ENCODE peak calls at places on chromosome 7, in nine cellular contexts. I is adrenal gland; H is keratinocyte; Q is CD8-positive, alpha-beta T cell; Y is HepG2; Z is BJ; T is upper lobe of right lung; N is brain microvascular endothelial cell; F is psoas muscle. M is an unnamed sample. For H3K27me3, the result is how much of the 10 kb centered on the place peaks cover.

GRCh38 chr7:140229591-140230516 is 53.1 kb upstream of the KDM7A start:
- DNase-seq in I (no peak), H (no peak), Q (peak), Y (peak), Z (no peak), T (no peak), N (no peak), F (no peak), M (no peak)

GRCh38 chr7:16918288-16918895 is 36.6 kb upstream of the AGR3 start:
- DNase-seq in I (peak), H (no peak), Q (no peak), Y (peak), Z (no peak), T (no peak), N (no peak), F (no peak), M (no peak)

GRCh38 chr7:78226059-78226658 is 427.6 kb downstream of the PHTF2 start:
- DNase-seq in I (peak), H (no peak), Q (no peak), Y (peak), Z (no peak), T (peak), N (no peak), F (no peak), M (no peak)

GRCh38 chr7:107958764-107959526 is 44.0 kb downstream of the LAMB1 start:
- DNase-seq in I (peak), H (no peak), Q (no peak), Y (no peak), Z (peak), T (no peak), N (peak), F (no peak), M (no peak)

GRCh38 chr7:104767826-104768536 is 246.0 kb upstream of the KMT2E start:
- DNase-seq in I (no peak), H (no peak), Q (no peak), Y (no peak), Z (no peak), T (no peak), N (no peak), F (no peak), M (no peak)

GRCh38 chr7:36928718-36929117 is 204.4 kb upstream of the AOAH start:
- DNase-seq in I (no peak), H (no peak), Q (no peak), Y (no peak), Z (no peak), T (no peak), N (no peak), F (no peak), M (no peak)

GRCh38 chr7:148697950-148698396 is 730 bp upstream of the CUL1 start:
- DNase-seq in I (no peak), H (no peak), Q (no peak), Y (no peak), Z (no peak), T (no peak), N (no peak), F (no peak), M (no peak)

GRCh38 chr7:102439963-102440795 is 6.8 kb downstream of the ORAI2 start:
- DNase-seq in I (peak), H (no peak), Q (no peak), Y (peak), Z (peak), T (no peak), N (peak), F (peak), M (peak)

GRCh38 chr7:101563198-101563901 is 65.7 kb downstream of the MYL10 start:
- DNase-seq in I (no peak), H (no peak), Q (no peak), Y (no peak), Z (no peak), T (peak), N (no peak), F (no peak), M (no peak)

GRCh38 chr7:68725843-68726242 is 872.4 kb upstream of the AUTS2 start:
- DNase-seq in I (no peak), H (no peak), Q (no peak), Y (no peak), Z (no peak), T (no peak), N (no peak), F (no peak), M (no peak)

GRCh38 chr7:99036531-99037175 is 107.3 kb downstream of the SMURF1 start:
- DNase-seq in I (no peak), H (no peak), Q (no peak), Y (peak), Z (no peak), T (no peak), N (peak), F (peak), M (peak)

GRCh38 chr7:117715784-117716445 is 157.3 kb downstream of the CTTNBP2 start:
- DNase-seq in I (peak), H (peak), Q (no peak), Y (peak), Z (peak), T (no peak), N (peak), F (no peak), M (peak)

GRCh38 chr7:123177442-123177841 is 22.3 kb downstream of the SLC13A1 start:
- DNase-seq in I (no peak), H (no peak), Q (no peak), Y (no peak), Z (no peak), T (no peak), N (no peak), F (no peak), M (no peak)

GRCh38 chr7:48366096-48366495 is 194.8 kb downstream of the ABCA13 start:
- DNase-seq in I (no peak), H (peak), Q (no peak), Y (no peak), Z (no peak), T (no peak), N (no peak), F (no peak), M (no peak)

GRCh38 chr7:1693419-1693990 is 23.4 kb downstream of the ELFN1 start:
- DNase-seq in I (peak), H (no peak), Q (no peak), Y (no peak), Z (no peak), T (peak), N (no peak), F (no peak), M (no peak)

DNA sequence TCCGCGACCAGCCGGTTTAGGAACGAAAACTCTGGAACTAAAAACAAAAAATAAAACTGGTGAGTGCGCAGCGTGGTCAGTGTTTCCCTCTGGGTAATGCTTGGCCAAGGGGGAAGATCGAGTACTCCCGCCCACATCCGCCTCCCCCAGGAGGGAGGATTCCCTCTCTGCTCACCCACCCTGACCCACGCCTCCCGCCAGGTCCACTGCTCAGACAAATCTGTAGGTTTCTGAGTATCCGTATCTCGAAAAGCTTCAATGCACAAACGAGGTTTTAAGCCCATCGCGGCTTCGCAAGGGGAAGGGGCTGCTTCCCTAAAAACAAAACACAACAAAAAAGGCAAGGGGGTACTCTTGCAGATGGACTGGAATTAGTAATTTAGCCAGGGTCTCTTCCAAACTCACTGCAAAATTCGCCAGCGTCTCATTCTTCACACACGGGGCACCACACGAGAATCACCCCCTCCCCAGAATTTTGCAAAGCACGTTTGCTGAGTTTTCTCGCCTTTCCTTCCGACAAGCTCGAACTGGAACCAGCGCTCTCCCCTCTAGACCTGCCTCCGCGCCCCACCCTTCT is 75.2 kb downstream of the INSIG1 start:
- DNase-seq in I (no peak), H (no peak), Q (no peak), Y (no peak), Z (no peak), T (no peak), N (no peak), F (no peak), M (no peak)
- H3K27me3 ChIP-seq in I (half or more), H (half or more), Q (under half), Y (under half), Z (half or more), T (half or more), N (half or more), F (under half), M (half or more)

GRCh38 chr7:22354462-22354861 is 2.5 kb downstream of the RAPGEF5 start:
- DNase-seq in I (no peak), H (no peak), Q (no peak), Y (no peak), Z (no peak), T (no peak), N (no peak), F (no peak), M (no peak)

GRCh38 chr7:22355620-22356009 is 1.3 kb downstream of the RAPGEF5 start:
- DNase-seq in I (no peak), H (no peak), Q (no peak), Y (no peak), Z (no peak), T (no peak), N (no peak), F (no peak), M (no peak)

GRCh38 chr7:22357311-22358175 is 589 bp upstream of the RAPGEF5 start:
- DNase-seq in I (no peak), H (peak), Q (no peak), Y (peak), Z (no peak), T (no peak), N (no peak), F (no peak), M (peak)

GRCh38 chr7:22356855-22357310 is at the start of gene RAPGEF5:
- DNase-seq in I (no peak), H (no peak), Q (no peak), Y (no peak), Z (no peak), T (peak), N (no peak), F (no peak), M (no peak)

DNA sequence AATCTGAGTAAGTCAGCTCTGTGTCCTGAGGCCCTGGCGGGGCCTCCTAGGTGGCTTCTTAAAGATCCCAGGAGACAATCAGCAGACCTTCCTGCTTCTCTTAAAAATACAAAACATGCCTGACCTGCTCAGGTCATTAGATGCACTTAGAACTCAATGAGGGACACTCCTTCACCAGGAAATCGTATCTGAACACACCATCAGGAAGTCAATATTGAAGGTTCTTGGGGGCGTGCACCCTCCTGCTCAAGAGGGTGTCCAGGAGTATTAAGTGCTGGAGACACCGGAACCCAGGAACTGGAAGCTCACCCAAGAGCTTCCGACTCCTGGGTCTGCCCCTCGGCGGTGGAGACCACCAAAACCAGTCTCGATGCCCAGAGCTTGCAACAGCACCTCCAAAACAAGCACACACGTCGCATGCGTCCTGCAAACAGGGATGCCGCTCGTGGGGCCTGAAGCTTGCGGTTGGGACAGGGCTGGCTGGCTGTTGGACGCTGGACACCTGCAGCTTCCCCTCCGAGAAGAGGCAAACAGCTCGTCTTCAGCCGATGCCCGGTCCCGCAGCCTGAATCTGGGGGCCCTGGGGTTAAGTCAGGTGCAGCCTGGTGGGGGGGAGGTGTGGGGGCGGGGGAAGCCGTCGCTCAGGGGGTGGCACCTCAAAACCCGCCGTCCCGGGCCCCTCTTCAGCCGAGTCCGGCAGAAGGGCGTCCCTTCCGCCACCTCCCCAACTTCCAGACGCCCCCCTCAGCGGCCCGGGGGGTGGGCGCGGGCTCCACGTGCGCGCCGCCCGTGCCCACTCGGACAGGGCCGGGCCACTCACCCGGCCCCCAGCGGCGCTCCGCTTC is 722 bp downstream of the RAPGEF5 start:
- DNase-seq in I (no peak), H (no peak), Q (no peak), Y (peak), Z (no peak), T (peak), N (no peak), F (no peak), M (no peak)
- TF ChIP-seq CTCF in I (no peak), H (no peak), Q (no peak), Y (no peak), Z (no peak), T (no peak), N (no peak), F (no peak), M (no peak)

GRCh38 chr7:24755096-24755495 is 2.2 kb downstream of the GSDME start:
- DNase-seq in I (no peak), H (no peak), Q (no peak), Y (no peak), Z (no peak), T (no peak), N (no peak), F (no peak), M (no peak)

GRCh38 chr7:24751484-24751883 is 5.8 kb downstream of the GSDME start:
- DNase-seq in I (no peak), H (no peak), Q (no peak), Y (no peak), Z (no peak), T (no peak), N (no peak), F (no peak), M (no peak)

GRCh38 chr7:24752073-24752800 is 5.0 kb downstream of the GSDME start:
- DNase-seq in I (no peak), H (no peak), Q (no peak), Y (no peak), Z (no peak), T (no peak), N (no peak), F (no peak), M (no peak)

GRCh38 chr7:24748521-24748920 is 8.7 kb downstream of the GSDME start:
- DNase-seq in I (no peak), H (no peak), Q (no peak), Y (no peak), Z (no peak), T (no peak), N (no peak), F (no peak), M (no peak)

DNA sequence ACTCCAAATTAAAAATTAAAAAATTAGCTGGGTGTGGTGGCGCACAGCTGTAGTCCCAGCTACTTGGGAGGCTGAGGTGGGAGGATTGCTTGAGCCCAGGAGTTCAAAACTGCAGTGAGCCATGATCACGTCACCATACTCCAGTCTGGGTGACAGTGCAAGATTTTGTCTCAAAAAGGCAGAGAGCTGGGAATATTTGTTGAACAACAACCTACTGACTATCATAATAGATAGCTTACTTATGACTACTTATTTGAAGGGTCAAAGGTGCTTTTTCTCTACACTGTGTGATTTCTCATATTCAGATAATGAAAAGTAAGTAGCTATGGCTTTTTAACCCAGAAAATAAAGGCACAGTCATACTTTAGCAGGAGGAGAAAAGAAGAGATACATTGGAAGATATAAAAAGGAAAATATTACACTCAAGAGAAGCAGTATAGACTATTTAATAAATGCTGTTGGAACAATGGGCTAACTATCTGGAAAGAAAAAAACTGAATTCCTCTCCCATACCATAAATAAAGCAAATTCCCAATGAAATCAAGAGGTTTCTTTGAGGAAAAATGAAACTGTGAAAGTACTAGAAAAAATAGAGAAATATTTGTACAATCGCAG is 6.7 kb downstream of the GSDME start:
- DNase-seq in I (no peak), H (no peak), Q (no peak), Y (no peak), Z (no peak), T (no peak), N (peak), F (no peak), M (no peak)
- H3K27me3 ChIP-seq in I (under half), H (under half), Q (under half), Y (under half), Z (under half), T (under half), N (under half), F (under half), M (under half)

DNA sequence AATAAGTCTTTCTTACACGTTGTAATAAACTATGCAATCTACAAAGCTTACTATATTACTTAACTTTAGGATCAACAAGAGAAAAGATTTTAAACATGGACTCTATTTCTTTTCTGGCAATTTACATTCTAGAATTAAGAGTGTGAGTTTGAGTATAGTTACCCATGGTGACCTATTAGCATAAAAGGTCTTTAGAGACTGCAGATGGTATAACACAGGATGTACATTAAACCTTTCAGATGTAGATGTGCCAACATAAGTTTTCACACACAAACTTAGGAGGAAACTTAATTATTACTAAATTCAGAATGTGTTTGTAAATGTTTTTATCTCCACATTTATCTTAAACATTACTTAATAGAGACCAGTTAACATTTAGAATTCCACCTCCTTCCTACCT is 54.1 kb downstream of the KCND2 start:
- DNase-seq in I (no peak), H (no peak), Q (no peak), Y (no peak), Z (no peak), T (no peak), N (no peak), F (no peak), M (no peak)
- TF ChIP-seq CTCF in I (no peak), H (no peak), Q (no peak), Y (no peak), Z (no peak), T (no peak), N (no peak), F (no peak), M (no peak)

DNA sequence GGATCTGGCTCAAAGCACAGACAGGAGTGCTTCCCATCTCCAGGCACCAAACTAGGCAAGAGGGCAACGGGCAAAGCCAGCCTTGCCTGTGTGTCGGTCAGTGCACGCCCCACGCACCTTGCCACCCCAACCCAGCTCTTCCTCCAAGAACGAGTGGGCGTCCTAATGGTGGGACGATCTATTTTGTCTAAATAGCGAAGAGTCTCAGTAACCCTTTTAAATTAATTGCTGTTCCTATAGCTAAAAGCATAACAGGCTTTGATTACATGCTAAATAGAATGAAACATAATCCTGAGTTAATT is 12.2 kb downstream of the EN2 start:
- DNase-seq in I (no peak), H (no peak), Q (no peak), Y (no peak), Z (no peak), T (no peak), N (no peak), F (no peak), M (no peak)
- H3K27me3 ChIP-seq in I (half or more), H (half or more), Q (under half), Y (under half), Z (half or more), T (half or more), N (half or more), F (under half), M (half or more)

GRCh38 chr7:2713370-2713769 is 25.4 kb downstream of the AMZ1 start:
- DNase-seq in I (no peak), H (no peak), Q (no peak), Y (no peak), Z (no peak), T (no peak), N (peak), F (no peak), M (no peak)
- TF ChIP-seq CTCF in I (no peak), H (no peak), Q (no peak), Y (peak), Z (no peak), T (no peak), N (peak), F (no peak), M (no peak)

DNA sequence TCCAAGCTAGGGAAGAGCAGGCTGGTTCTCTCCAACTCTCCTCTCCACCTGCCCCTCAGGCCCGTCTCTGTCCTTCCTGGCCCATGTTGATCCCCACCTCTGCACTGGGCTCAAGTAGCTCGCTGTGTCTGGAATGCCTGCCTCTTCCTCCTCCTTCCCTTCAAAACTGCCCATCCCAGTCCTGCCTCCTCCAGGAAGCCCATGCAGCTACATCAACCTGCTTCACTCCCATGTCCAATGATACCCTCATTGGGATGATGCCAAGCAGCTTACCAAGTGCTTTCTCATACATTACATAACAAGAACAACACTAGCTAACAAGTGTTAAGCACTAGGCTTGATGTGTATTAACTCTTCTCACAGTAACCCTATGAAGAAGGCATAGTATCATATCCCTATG is 8.2 kb downstream of the ASB10 start:
- DNase-seq in I (no peak), H (no peak), Q (no peak), Y (no peak), Z (no peak), T (no peak), N (no peak), F (no peak), M (no peak)
- H3K27me3 ChIP-seq in I (under half), H (under half), Q (under half), Y (under half), Z (under half), T (under half), N (under half), F (under half), M (half or more)

DNA sequence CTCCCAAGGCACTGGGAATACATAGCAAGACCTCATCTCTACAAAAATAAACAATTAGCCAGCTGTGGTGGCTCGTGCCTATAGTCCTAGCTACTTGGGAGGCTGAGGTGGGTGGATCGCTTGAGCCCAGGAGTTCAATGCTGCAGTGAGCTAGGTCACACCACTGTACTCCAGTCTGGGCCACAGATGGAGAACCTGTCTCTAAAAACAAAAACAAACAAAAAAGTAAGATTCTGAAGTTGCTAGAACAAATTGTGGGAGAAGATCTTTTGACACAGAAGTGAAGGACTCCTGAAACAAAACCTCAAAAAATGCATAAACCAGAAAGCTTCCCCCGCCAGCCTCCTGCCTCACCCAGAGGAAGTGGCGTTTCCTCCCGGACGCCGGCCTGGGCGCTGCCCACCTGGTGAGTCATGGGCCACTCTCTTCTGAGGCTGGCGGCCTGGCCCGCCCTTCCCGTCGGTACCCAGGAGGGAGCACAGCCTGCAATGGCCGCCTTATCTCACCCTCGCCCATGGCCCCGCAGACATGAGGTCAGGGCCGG is 25.4 kb upstream of the ELN start:
- DNase-seq in I (peak), H (no peak), Q (no peak), Y (no peak), Z (peak), T (peak), N (peak), F (no peak), M (peak)
- TF ChIP-seq CTCF in I (no peak), H (no peak), Q (no peak), Y (no peak), Z (no peak), T (no peak), N (no peak), F (no peak), M (no peak)